ENCODE peak calls at places on chromosomes 6 and 20, in seven cellular contexts. J is AG09319, Q is AG09309, L is testis, C is K562, U is lower leg skin, S is kidney. R is an unnamed sample.

GRCh38 chr6:94045473-94045872 is 626.1 kb upstream of the EPHA7 start:
- DNase-seq in J (no peak), Q (no peak), L (no peak), C (no peak), U (no peak), S (no peak), R (no peak)

GRCh38 chr6:122289721-122290501 is 109.5 kb upstream of the HSF2 start:
- DNase-seq in J (no peak), Q (peak), L (no peak), C (peak), U (no peak), S (no peak), R (no peak)

GRCh38 chr6:6494677-6495076 is 93.8 kb upstream of the LY86 start:
- DNase-seq in J (no peak), Q (no peak), L (peak), C (peak), U (no peak), S (no peak), R (peak)

GRCh38 chr6:111857674-111858337 is 15.4 kb downstream of the FYN start:
- DNase-seq in J (no peak), Q (no peak), L (no peak), C (no peak), U (no peak), S (no peak), R (no peak)

GRCh38 chr20:11235058-11235457 is 561.3 kb upstream of the JAG1 start:
- DNase-seq in J (no peak), Q (peak), L (no peak), C (no peak), U (no peak), S (no peak), R (no peak)

GRCh38 chr6:157438611-157439109 is 57.7 kb downstream of the ZDHHC14 start:
- DNase-seq in J (no peak), Q (no peak), L (no peak), C (no peak), U (peak), S (no peak), R (no peak)

GRCh38 chr6:98944598-98945011 is 3.1 kb downstream of the FBXL4 start:
- DNase-seq in J (no peak), Q (no peak), L (peak), C (peak), U (peak), S (no peak), R (no peak)

GRCh38 chr6:117502580-117502979 is 20.1 kb downstream of the DCBLD1 start:
- DNase-seq in J (no peak), Q (no peak), L (no peak), C (no peak), U (no peak), S (no peak), R (no peak)

GRCh38 chr6:137734875-137735182 is 132.2 kb upstream of the TNFAIP3 start:
- DNase-seq in J (no peak), Q (no peak), L (no peak), C (no peak), U (no peak), S (no peak), R (no peak)

GRCh38 chr6:2178125-2178524 is 67.3 kb downstream of the GMDS start:
- DNase-seq in J (no peak), Q (no peak), L (no peak), C (peak), U (no peak), S (no peak), R (no peak)
- TF ChIP-seq CTCF in J (no peak), Q (no peak), L (no peak), C (no peak), U (no peak), S (no peak), R (no peak)

DNA sequence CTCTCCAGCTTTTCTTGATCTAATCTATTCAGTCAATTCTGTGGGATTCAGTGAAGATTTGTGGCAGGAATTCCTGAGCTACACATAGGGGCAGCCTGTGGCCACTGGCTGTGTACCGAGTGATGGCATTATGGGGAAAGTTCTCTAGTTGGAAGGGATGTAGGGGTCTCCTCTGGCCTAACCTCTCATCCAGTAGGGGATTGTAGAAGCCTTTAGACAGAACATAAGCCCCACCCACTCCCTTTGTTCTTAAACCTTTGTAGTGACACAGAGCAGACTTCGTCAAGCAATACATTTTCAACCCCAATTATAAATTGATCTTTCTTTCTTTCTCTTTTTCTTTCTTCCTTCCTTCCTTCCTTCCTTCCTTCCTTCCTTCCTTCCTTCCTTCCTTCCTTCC is 188.9 kb downstream of the QKI start:
- DNase-seq in J (no peak), Q (no peak), L (no peak), C (no peak), U (no peak), S (no peak), R (no peak)
- TF ChIP-seq CTCF in J (no peak), Q (no peak), L (no peak), C (no peak), U (no peak), S (no peak), R (no peak)

DNA sequence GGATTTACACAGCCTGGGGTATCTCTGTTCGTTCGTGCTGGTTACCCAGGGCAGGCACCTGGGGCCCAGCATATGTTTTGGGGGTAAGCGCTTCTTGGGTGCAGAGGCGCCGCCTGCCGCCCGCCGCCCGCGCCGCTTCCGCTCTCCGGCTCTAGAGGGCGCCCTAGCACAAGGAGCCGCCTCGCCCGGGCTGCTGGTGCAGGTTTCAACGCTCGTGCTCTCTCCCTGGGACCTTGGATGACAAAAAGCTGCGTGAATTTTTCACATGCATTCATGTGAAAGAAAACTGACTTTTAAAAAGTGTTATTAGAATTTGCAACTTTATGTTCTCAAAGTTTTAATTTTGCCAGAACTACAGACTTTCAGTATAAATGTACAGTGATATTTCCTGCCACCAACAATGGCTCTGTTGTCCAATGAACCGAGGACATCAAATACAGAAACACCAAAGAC is 32.5 kb downstream of the PRR18 start:
- DNase-seq in J (no peak), Q (no peak), L (peak), C (peak), U (peak), S (peak), R (peak)
- TF ChIP-seq CTCF in J (peak), Q (peak), L (peak), C (peak), U (peak), S (peak), R (peak)

DNA sequence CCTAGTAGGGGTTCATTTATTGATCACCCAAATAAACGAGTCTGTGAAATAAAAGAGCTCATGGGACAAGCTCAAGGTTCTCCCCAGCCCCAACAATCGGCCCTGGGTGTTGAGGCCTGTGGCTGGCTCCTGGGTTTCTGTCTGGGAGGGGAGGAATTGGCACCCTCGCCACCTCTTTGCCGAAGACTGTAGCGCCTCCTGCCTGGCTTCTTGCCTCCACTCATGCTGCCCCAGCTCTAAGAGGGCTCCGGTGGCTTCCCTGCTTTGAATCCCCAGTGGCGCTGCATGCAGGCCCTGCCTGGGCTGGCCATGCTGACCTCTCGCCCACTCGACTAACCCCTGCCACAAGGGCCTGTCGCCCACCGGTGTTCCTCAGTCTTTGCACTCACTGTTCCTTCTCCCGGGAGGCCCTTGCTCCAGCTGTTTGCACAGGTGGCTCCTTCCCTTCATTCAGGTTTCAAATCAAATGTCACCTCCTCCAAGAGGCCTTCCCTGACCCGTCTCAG is 5.4 kb downstream of the MLN start:
- DNase-seq in J (no peak), Q (no peak), L (no peak), C (no peak), U (no peak), S (peak), R (no peak)
- TF ChIP-seq CTCF in J (no peak), Q (no peak), L (no peak), C (no peak), U (no peak), S (no peak), R (no peak)

GRCh38 chr20:45685896-45686295 is 15.9 kb upstream of the WFDC11 start:
- DNase-seq in J (no peak), Q (no peak), L (peak), C (peak), U (no peak), S (no peak), R (no peak)
- TF ChIP-seq CTCF in J (no peak), Q (peak), L (no peak), C (no peak), U (no peak), S (no peak), R (no peak)

DNA sequence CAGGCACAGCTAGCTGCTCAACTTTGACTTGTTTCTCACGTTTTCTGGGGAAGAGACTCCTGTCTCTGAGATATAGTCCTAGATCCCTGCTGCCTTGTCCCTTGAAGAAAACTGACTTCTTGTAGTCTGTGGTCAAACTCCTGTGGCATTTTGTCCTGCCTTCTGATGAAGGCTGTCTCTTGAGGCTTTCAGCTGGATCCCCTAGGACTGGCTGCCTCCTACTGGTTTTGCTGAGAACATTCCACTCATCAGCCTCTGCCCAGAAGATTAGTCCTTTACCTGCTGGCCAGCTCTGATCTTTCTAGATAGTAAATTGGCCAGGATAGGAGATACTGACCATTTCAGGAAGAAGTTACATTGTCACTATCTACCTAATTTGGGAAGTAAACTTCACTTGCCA is 71.9 kb upstream of the CNR1 start:
- DNase-seq in J (no peak), Q (no peak), L (peak), C (peak), U (no peak), S (no peak), R (peak)
- TF ChIP-seq CTCF in J (no peak), Q (peak), L (no peak), C (peak), U (no peak), S (peak), R (peak)

GRCh38 chr6:36546958-36547645 is at the start of gene STK38:
- DNase-seq in J (peak), Q (peak), L (peak), C (peak), U (peak), S (peak), R (peak)
- TF ChIP-seq CTCF in J (peak), Q (peak), L (no peak), C (peak), U (no peak), S (no peak), R (peak)

GRCh38 chr6:32962427-32962826 is 6.0 kb upstream of the BRD2 start:
- DNase-seq in J (no peak), Q (no peak), L (no peak), C (no peak), U (no peak), S (no peak), R (no peak)
- TF ChIP-seq CTCF in J (no peak), Q (no peak), L (no peak), C (no peak), U (no peak), S (no peak), R (no peak)

DNA sequence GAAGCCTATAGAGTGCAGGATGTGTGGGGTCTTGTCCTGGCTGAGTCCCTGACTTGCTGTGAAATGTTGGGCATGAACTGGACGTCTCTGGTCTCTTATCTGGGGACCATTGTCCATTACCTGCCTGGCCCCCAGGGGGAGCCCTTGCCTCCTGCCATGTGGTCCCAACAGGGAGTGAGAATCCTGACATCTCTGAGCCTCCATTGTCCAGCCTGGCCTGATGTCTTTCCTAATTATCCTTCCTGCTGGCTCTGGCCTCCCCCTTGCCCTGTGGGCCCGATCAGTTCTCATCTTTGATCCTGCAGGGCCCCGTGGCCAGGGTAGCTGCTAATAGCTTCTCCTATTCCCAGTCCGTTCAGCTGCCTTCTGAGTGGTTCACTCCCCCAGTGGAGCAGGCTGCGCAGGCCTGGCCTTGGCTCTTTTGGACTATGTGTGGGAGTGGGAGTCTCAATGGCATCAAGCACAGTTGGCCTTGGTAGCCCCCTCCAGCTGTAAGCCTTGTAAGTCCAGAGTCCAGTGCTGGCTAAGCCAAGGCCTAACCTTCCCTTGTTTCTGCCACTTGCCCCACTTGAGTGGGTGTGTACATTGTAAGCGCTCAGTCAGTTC is 77.9 kb upstream of the RALY start:
- DNase-seq in J (no peak), Q (no peak), L (peak), C (peak), U (no peak), S (no peak), R (no peak)
- TF ChIP-seq CTCF in J (peak), Q (peak), L (peak), C (peak), U (no peak), S (peak), R (peak)

DNA sequence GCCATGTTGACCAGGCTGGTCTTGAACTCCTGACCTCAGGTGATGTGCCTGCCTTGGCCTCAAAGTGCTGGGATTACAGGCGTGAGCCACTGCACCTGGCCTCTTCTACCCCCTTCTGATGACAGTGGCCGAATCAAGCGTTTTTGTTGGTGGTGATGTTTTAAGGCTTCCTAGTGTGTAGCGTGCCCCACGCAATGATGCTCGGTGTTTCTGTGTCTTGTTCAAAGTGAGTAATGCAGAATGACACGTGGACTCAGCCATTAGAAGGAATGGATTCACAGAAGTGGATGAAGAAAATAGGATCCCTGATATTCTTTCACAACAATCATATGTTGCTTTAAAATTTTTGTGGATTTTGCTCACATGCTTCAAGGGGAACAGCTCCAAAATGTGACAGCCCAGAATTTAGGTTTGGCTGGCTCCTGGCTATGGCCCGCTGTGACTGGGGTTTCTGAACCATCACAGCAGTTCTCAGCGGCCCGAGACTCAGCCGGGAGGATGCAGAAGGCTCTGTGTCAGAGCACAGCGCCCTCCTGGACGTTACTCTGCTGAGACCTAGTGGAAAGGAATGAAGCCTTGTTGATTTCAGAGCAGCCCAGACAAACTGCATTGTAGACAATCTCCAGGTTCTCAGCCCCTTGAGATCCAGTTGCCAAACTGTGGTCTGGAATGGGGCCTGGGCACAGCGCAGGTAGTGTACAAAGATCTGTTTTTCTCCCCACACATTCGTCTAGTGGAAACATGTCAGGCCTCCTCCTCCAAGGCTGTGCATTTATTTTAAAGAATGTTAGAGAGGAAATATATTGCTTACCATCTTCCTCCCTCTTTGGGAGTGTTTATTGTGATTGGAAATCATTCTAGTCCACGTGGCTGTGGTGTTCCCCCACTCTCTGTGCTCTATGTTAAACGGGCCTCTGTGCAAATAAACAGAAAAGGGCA is 57.5 kb upstream of the TIAM2 start:
- DNase-seq in J (no peak), Q (no peak), L (no peak), C (no peak), U (no peak), S (no peak), R (no peak)
- TF ChIP-seq CTCF in J (peak), Q (peak), L (no peak), C (no peak), U (no peak), S (no peak), R (no peak)